ENCODE peak calls at places on chromosome 2, in six cellular contexts. One of them, this sample, is unnamed.

GRCh38 chr2:199430219-199430618 is 27.5 kb downstream of the SATB2 start:
- DNase-seq in heart right ventricle: no peak
- DNase-seq in stimulated activated CD8-positive, alpha-beta memory T cell treated with anti-CD3 and anti-CD28 coated beads, Interleukin-15, amount 100 ng/mL, for 24 hours: no peak
- DNase-seq in effector memory CD8-positive, alpha-beta T cell: no peak
- DNase-seq in GM10248: no peak
- DNase-seq in stimulated activated CD4-positive, alpha-beta T cell treated with anti-CD3 and anti-CD28 coated beads, TNF-alpha, amount 100 ng/mL, for 48 hours: no peak
- DNase-seq in this sample: no peak

GRCh38 chr2:46645681-46646162 is 166.4 kb downstream of the TMEM247 start:
- DNase-seq in heart right ventricle: peak
- DNase-seq in stimulated activated CD8-positive, alpha-beta memory T cell treated with anti-CD3 and anti-CD28 coated beads, Interleukin-15, amount 100 ng/mL, for 24 hours: no peak
- DNase-seq in effector memory CD8-positive, alpha-beta T cell: no peak
- DNase-seq in GM10248: no peak
- DNase-seq in stimulated activated CD4-positive, alpha-beta T cell treated with anti-CD3 and anti-CD28 coated beads, TNF-alpha, amount 100 ng/mL, for 48 hours: no peak
- DNase-seq in this sample: no peak

GRCh38 chr2:40844353-40845277 is 392.7 kb upstream of the SLC8A1 start:
- DNase-seq in heart right ventricle: no peak
- DNase-seq in stimulated activated CD8-positive, alpha-beta memory T cell treated with anti-CD3 and anti-CD28 coated beads, Interleukin-15, amount 100 ng/mL, for 24 hours: no peak
- DNase-seq in effector memory CD8-positive, alpha-beta T cell: no peak
- DNase-seq in GM10248: no peak
- DNase-seq in stimulated activated CD4-positive, alpha-beta T cell treated with anti-CD3 and anti-CD28 coated beads, TNF-alpha, amount 100 ng/mL, for 48 hours: no peak
- DNase-seq in this sample: no peak

GRCh38 chr2:72028351-72028995 is 119.2 kb downstream of the CYP26B1 start:
- DNase-seq in heart right ventricle: peak
- DNase-seq in stimulated activated CD8-positive, alpha-beta memory T cell treated with anti-CD3 and anti-CD28 coated beads, Interleukin-15, amount 100 ng/mL, for 24 hours: no peak
- DNase-seq in effector memory CD8-positive, alpha-beta T cell: no peak
- DNase-seq in GM10248: no peak
- DNase-seq in stimulated activated CD4-positive, alpha-beta T cell treated with anti-CD3 and anti-CD28 coated beads, TNF-alpha, amount 100 ng/mL, for 48 hours: no peak
- DNase-seq in this sample: peak

GRCh38 chr2:36387258-36387916 is 31.8 kb downstream of the CRIM1 start:
- DNase-seq in heart right ventricle: no peak
- DNase-seq in stimulated activated CD8-positive, alpha-beta memory T cell treated with anti-CD3 and anti-CD28 coated beads, Interleukin-15, amount 100 ng/mL, for 24 hours: no peak
- DNase-seq in effector memory CD8-positive, alpha-beta T cell: no peak
- DNase-seq in GM10248: no peak
- DNase-seq in stimulated activated CD4-positive, alpha-beta T cell treated with anti-CD3 and anti-CD28 coated beads, TNF-alpha, amount 100 ng/mL, for 48 hours: no peak
- DNase-seq in this sample: no peak

GRCh38 chr2:29238497-29238896 is 123.3 kb downstream of the CLIP4 start:
- DNase-seq in heart right ventricle: no peak
- DNase-seq in stimulated activated CD8-positive, alpha-beta memory T cell treated with anti-CD3 and anti-CD28 coated beads, Interleukin-15, amount 100 ng/mL, for 24 hours: no peak
- DNase-seq in effector memory CD8-positive, alpha-beta T cell: no peak
- DNase-seq in GM10248: peak
- DNase-seq in stimulated activated CD4-positive, alpha-beta T cell treated with anti-CD3 and anti-CD28 coated beads, TNF-alpha, amount 100 ng/mL, for 48 hours: no peak
- DNase-seq in this sample: no peak

GRCh38 chr2:216463148-216463547 is 35.5 kb upstream of the RPL37A start:
- DNase-seq in heart right ventricle: no peak
- DNase-seq in stimulated activated CD8-positive, alpha-beta memory T cell treated with anti-CD3 and anti-CD28 coated beads, Interleukin-15, amount 100 ng/mL, for 24 hours: no peak
- DNase-seq in effector memory CD8-positive, alpha-beta T cell: no peak
- DNase-seq in GM10248: no peak
- DNase-seq in stimulated activated CD4-positive, alpha-beta T cell treated with anti-CD3 and anti-CD28 coated beads, TNF-alpha, amount 100 ng/mL, for 48 hours: no peak
- DNase-seq in this sample: no peak

GRCh38 chr2:3126686-3127278 is 250.8 kb downstream of the EIPR1 start:
- DNase-seq in heart right ventricle: no peak
- DNase-seq in stimulated activated CD8-positive, alpha-beta memory T cell treated with anti-CD3 and anti-CD28 coated beads, Interleukin-15, amount 100 ng/mL, for 24 hours: no peak
- DNase-seq in effector memory CD8-positive, alpha-beta T cell: no peak
- DNase-seq in GM10248: no peak
- DNase-seq in stimulated activated CD4-positive, alpha-beta T cell treated with anti-CD3 and anti-CD28 coated beads, TNF-alpha, amount 100 ng/mL, for 48 hours: no peak
- DNase-seq in this sample: no peak

GRCh38 chr2:25903216-25903776 is 25.0 kb upstream of the ASXL2 start:
- DNase-seq in heart right ventricle: no peak
- DNase-seq in stimulated activated CD8-positive, alpha-beta memory T cell treated with anti-CD3 and anti-CD28 coated beads, Interleukin-15, amount 100 ng/mL, for 24 hours: no peak
- DNase-seq in effector memory CD8-positive, alpha-beta T cell: no peak
- DNase-seq in GM10248: no peak
- DNase-seq in stimulated activated CD4-positive, alpha-beta T cell treated with anti-CD3 and anti-CD28 coated beads, TNF-alpha, amount 100 ng/mL, for 48 hours: no peak
- DNase-seq in this sample: no peak

GRCh38 chr2:85302106-85302505 is 25.7 kb downstream of the TGOLN2 start:
- DNase-seq in heart right ventricle: no peak
- DNase-seq in stimulated activated CD8-positive, alpha-beta memory T cell treated with anti-CD3 and anti-CD28 coated beads, Interleukin-15, amount 100 ng/mL, for 24 hours: no peak
- DNase-seq in effector memory CD8-positive, alpha-beta T cell: no peak
- DNase-seq in GM10248: no peak
- DNase-seq in stimulated activated CD4-positive, alpha-beta T cell treated with anti-CD3 and anti-CD28 coated beads, TNF-alpha, amount 100 ng/mL, for 48 hours: no peak
- DNase-seq in this sample: no peak

GRCh38 chr2:124027182-124027581 is 2.1 kb downstream of the CNTNAP5 start:
- DNase-seq in heart right ventricle: peak
- DNase-seq in stimulated activated CD8-positive, alpha-beta memory T cell treated with anti-CD3 and anti-CD28 coated beads, Interleukin-15, amount 100 ng/mL, for 24 hours: no peak
- DNase-seq in effector memory CD8-positive, alpha-beta T cell: no peak
- DNase-seq in GM10248: peak
- DNase-seq in stimulated activated CD4-positive, alpha-beta T cell treated with anti-CD3 and anti-CD28 coated beads, TNF-alpha, amount 100 ng/mL, for 48 hours: no peak
- DNase-seq in this sample: no peak

GRCh38 chr2:28639836-28640235 is 111.8 kb upstream of the PPP1CB start:
- DNase-seq in heart right ventricle: no peak
- DNase-seq in stimulated activated CD8-positive, alpha-beta memory T cell treated with anti-CD3 and anti-CD28 coated beads, Interleukin-15, amount 100 ng/mL, for 24 hours: no peak
- DNase-seq in effector memory CD8-positive, alpha-beta T cell: no peak
- DNase-seq in GM10248: peak
- DNase-seq in stimulated activated CD4-positive, alpha-beta T cell treated with anti-CD3 and anti-CD28 coated beads, TNF-alpha, amount 100 ng/mL, for 48 hours: no peak
- DNase-seq in this sample: peak

GRCh38 chr2:44566059-44566458 is 204.3 kb downstream of the CAMKMT start:
- DNase-seq in heart right ventricle: no peak
- DNase-seq in stimulated activated CD8-positive, alpha-beta memory T cell treated with anti-CD3 and anti-CD28 coated beads, Interleukin-15, amount 100 ng/mL, for 24 hours: no peak
- DNase-seq in effector memory CD8-positive, alpha-beta T cell: no peak
- DNase-seq in GM10248: no peak
- DNase-seq in stimulated activated CD4-positive, alpha-beta T cell treated with anti-CD3 and anti-CD28 coated beads, TNF-alpha, amount 100 ng/mL, for 48 hours: no peak
- DNase-seq in this sample: no peak

GRCh38 chr2:222972420-222972819 is 79.6 kb upstream of the KCNE4 start:
- DNase-seq in heart right ventricle: no peak
- DNase-seq in stimulated activated CD8-positive, alpha-beta memory T cell treated with anti-CD3 and anti-CD28 coated beads, Interleukin-15, amount 100 ng/mL, for 24 hours: no peak
- DNase-seq in effector memory CD8-positive, alpha-beta T cell: no peak
- DNase-seq in GM10248: no peak
- DNase-seq in stimulated activated CD4-positive, alpha-beta T cell treated with anti-CD3 and anti-CD28 coated beads, TNF-alpha, amount 100 ng/mL, for 48 hours: no peak
- DNase-seq in this sample: no peak

GRCh38 chr2:60127191-60127590 is 426.3 kb downstream of the BCL11A start:
- DNase-seq in heart right ventricle: no peak
- DNase-seq in stimulated activated CD8-positive, alpha-beta memory T cell treated with anti-CD3 and anti-CD28 coated beads, Interleukin-15, amount 100 ng/mL, for 24 hours: no peak
- DNase-seq in effector memory CD8-positive, alpha-beta T cell: no peak
- DNase-seq in GM10248: no peak
- DNase-seq in stimulated activated CD4-positive, alpha-beta T cell treated with anti-CD3 and anti-CD28 coated beads, TNF-alpha, amount 100 ng/mL, for 48 hours: no peak
- DNase-seq in this sample: no peak

GRCh38 chr2:177148477-177149154 is 64.0 kb upstream of the HNRNPA3 start:
- DNase-seq in heart right ventricle: peak
- DNase-seq in stimulated activated CD8-positive, alpha-beta memory T cell treated with anti-CD3 and anti-CD28 coated beads, Interleukin-15, amount 100 ng/mL, for 24 hours: peak
- DNase-seq in effector memory CD8-positive, alpha-beta T cell: peak
- DNase-seq in GM10248: peak
- DNase-seq in stimulated activated CD4-positive, alpha-beta T cell treated with anti-CD3 and anti-CD28 coated beads, TNF-alpha, amount 100 ng/mL, for 48 hours: peak
- DNase-seq in this sample: peak

GRCh38 chr2:128941676-128942075 is 623.0 kb upstream of the HS6ST1 start:
- DNase-seq in heart right ventricle: no peak
- DNase-seq in stimulated activated CD8-positive, alpha-beta memory T cell treated with anti-CD3 and anti-CD28 coated beads, Interleukin-15, amount 100 ng/mL, for 24 hours: no peak
- DNase-seq in effector memory CD8-positive, alpha-beta T cell: no peak
- DNase-seq in GM10248: no peak
- DNase-seq in stimulated activated CD4-positive, alpha-beta T cell treated with anti-CD3 and anti-CD28 coated beads, TNF-alpha, amount 100 ng/mL, for 48 hours: no peak
- DNase-seq in this sample: no peak

GRCh38 chr2:121992700-121993099 is 237.2 kb downstream of the TSN start:
- DNase-seq in heart right ventricle: no peak
- DNase-seq in stimulated activated CD8-positive, alpha-beta memory T cell treated with anti-CD3 and anti-CD28 coated beads, Interleukin-15, amount 100 ng/mL, for 24 hours: no peak
- DNase-seq in effector memory CD8-positive, alpha-beta T cell: no peak
- DNase-seq in GM10248: no peak
- DNase-seq in stimulated activated CD4-positive, alpha-beta T cell treated with anti-CD3 and anti-CD28 coated beads, TNF-alpha, amount 100 ng/mL, for 48 hours: no peak
- DNase-seq in this sample: no peak

GRCh38 chr2:24972315-24972958 is 682 bp upstream of the DNAJC27 start:
- DNase-seq in heart right ventricle: peak
- DNase-seq in stimulated activated CD8-positive, alpha-beta memory T cell treated with anti-CD3 and anti-CD28 coated beads, Interleukin-15, amount 100 ng/mL, for 24 hours: no peak
- DNase-seq in effector memory CD8-positive, alpha-beta T cell: peak
- DNase-seq in GM10248: peak
- DNase-seq in stimulated activated CD4-positive, alpha-beta T cell treated with anti-CD3 and anti-CD28 coated beads, TNF-alpha, amount 100 ng/mL, for 48 hours: peak
- DNase-seq in this sample: peak

GRCh38 chr2:197920581-197921213 is 116.3 kb downstream of the PLCL1 start:
- DNase-seq in heart right ventricle: no peak
- DNase-seq in stimulated activated CD8-positive, alpha-beta memory T cell treated with anti-CD3 and anti-CD28 coated beads, Interleukin-15, amount 100 ng/mL, for 24 hours: no peak
- DNase-seq in effector memory CD8-positive, alpha-beta T cell: no peak
- DNase-seq in GM10248: no peak
- DNase-seq in stimulated activated CD4-positive, alpha-beta T cell treated with anti-CD3 and anti-CD28 coated beads, TNF-alpha, amount 100 ng/mL, for 48 hours: no peak
- DNase-seq in this sample: no peak

GRCh38 chr2:26477911-26478253 is at the start of gene OTOF:
- DNase-seq in heart right ventricle: peak
- DNase-seq in stimulated activated CD8-positive, alpha-beta memory T cell treated with anti-CD3 and anti-CD28 coated beads, Interleukin-15, amount 100 ng/mL, for 24 hours: no peak
- DNase-seq in effector memory CD8-positive, alpha-beta T cell: no peak
- DNase-seq in GM10248: no peak
- DNase-seq in stimulated activated CD4-positive, alpha-beta T cell treated with anti-CD3 and anti-CD28 coated beads, TNF-alpha, amount 100 ng/mL, for 48 hours: no peak
- DNase-seq in this sample: no peak